ENCODE peak calls at places on chromosomes 16 and 17, in six cellular contexts. H is Kasumi-1, X is naive B cell, O is cardiac septum, G is stromal cell of bone marrow, S is IMR-90. I is an unnamed sample.

GRCh38 chr17:59791603-59792457 is 84.4 kb downstream of the VMP1 start:
- DNase-seq in H (no peak), X (no peak), O (no peak), G (no peak), S (peak), I (no peak)

GRCh38 chr16:28977703-28978641 is 3.4 kb downstream of the SPNS1 start:
- DNase-seq in H (no peak), X (peak), O (no peak), G (no peak), S (no peak), I (no peak)

GRCh38 chr17:37824534-37825485 is 80.0 kb upstream of the HNF1B start:
- DNase-seq in H (peak), X (no peak), O (no peak), G (no peak), S (peak), I (no peak)

GRCh38 chr16:69885722-69886121 is 65.4 kb upstream of the CLEC18A start:
- DNase-seq in H (no peak), X (no peak), O (no peak), G (no peak), S (no peak), I (no peak)

GRCh38 chr16:3095869-3096268 is 3.2 kb downstream of the ZSCAN10 start:
- DNase-seq in H (peak), X (peak), O (no peak), G (no peak), S (no peak), I (no peak)

GRCh38 chr16:275786-276232 is at the start of gene RGS11:
- DNase-seq in H (no peak), X (no peak), O (no peak), G (no peak), S (no peak), I (no peak)

GRCh38 chr16:2027024-2028010 is 615 bp downstream of the NHERF2 start:
- DNase-seq in H (no peak), X (no peak), O (no peak), G (no peak), S (peak), I (peak)

GRCh38 chr16:46730801-46731690 is 17.1 kb downstream of the MYLK3 start:
- DNase-seq in H (no peak), X (no peak), O (peak), G (no peak), S (no peak), I (peak)

GRCh38 chr17:28092109-28092508 is 49.6 kb downstream of the NLK start:
- DNase-seq in H (no peak), X (no peak), O (no peak), G (no peak), S (no peak), I (no peak)

GRCh38 chr16:81831722-81832126 is 52.6 kb downstream of the PLCG2 start:
- DNase-seq in H (peak), X (peak), O (peak), G (no peak), S (no peak), I (no peak)

GRCh38 chr16:75105306-75106061 is 11.1 kb downstream of the LDHD start:
- DNase-seq in H (peak), X (no peak), O (peak), G (no peak), S (peak), I (no peak)

GRCh38 chr17:50346313-50347086 is 574 bp downstream of the XYLT2 start:
- DNase-seq in H (peak), X (no peak), O (no peak), G (no peak), S (no peak), I (peak)

GRCh38 chr16:85750021-85750826 is 672 bp downstream of the C16orf74 start:
- DNase-seq in H (peak), X (peak), O (no peak), G (no peak), S (peak), I (peak)

GRCh38 chr16:4684030-4684715 is 9.2 kb upstream of the NUDT16L1 start:
- DNase-seq in H (no peak), X (no peak), O (no peak), G (no peak), S (no peak), I (no peak)

GRCh38 chr17:18219016-18219415 is 6.4 kb upstream of the LLGL1 start:
- DNase-seq in H (no peak), X (no peak), O (no peak), G (peak), S (peak), I (no peak)

GRCh38 chr17:67602974-67603373 is 114.8 kb upstream of the NOL11 start:
- DNase-seq in H (peak), X (no peak), O (no peak), G (no peak), S (peak), I (peak)

GRCh38 chr16:35363510-35363909 is 1904.1 kb downstream of the TP53TG3F start:
- DNase-seq in H (no peak), X (no peak), O (no peak), G (no peak), S (no peak), I (no peak)

GRCh38 chr16:58421029-58421428 is 28.8 kb downstream of the GINS3 start:
- DNase-seq in H (no peak), X (no peak), O (no peak), G (no peak), S (no peak), I (no peak)

GRCh38 chr16:7217797-7218196 is 114.8 kb upstream of the RBFOX1 start:
- DNase-seq in H (no peak), X (no peak), O (no peak), G (no peak), S (no peak), I (no peak)

GRCh38 chr16:86733526-86734254 is 155.3 kb downstream of the FOXL1 start:
- DNase-seq in H (no peak), X (no peak), O (no peak), G (no peak), S (no peak), I (no peak)

GRCh38 chr17:74605361-74605760 is 13.3 kb upstream of the CD300LD start:
- DNase-seq in H (no peak), X (no peak), O (no peak), G (peak), S (peak), I (no peak)

GRCh38 chr16:67336646-67337045 is 10.0 kb downstream of the LRRC36 start:
- DNase-seq in H (no peak), X (no peak), O (no peak), G (no peak), S (no peak), I (no peak)

GRCh38 chr17:45648642-45649041 is 135.5 kb upstream of the CRHR1 start:
- DNase-seq in H (no peak), X (no peak), O (no peak), G (no peak), S (no peak), I (no peak)

GRCh38 chr16:20676867-20677266 is 20.6 kb downstream of the ACSM1 start:
- DNase-seq in H (no peak), X (no peak), O (no peak), G (no peak), S (no peak), I (no peak)

GRCh38 chr17:28404461-28404811 is 1.6 kb downstream of the SLC46A1 start:
- DNase-seq in H (no peak), X (no peak), O (no peak), G (no peak), S (no peak), I (no peak)

GRCh38 chr17:69779378-69780214 is 295.4 kb upstream of the KCNJ16 start:
- DNase-seq in H (no peak), X (no peak), O (no peak), G (peak), S (peak), I (no peak)

GRCh38 chr17:65097110-65097509 is 40.1 kb upstream of the RGS9 start:
- DNase-seq in H (no peak), X (no peak), O (no peak), G (no peak), S (no peak), I (no peak)

GRCh38 chr16:12688972-12689850 is 114.5 kb downstream of the CPPED1 start:
- DNase-seq in H (no peak), X (no peak), O (no peak), G (no peak), S (no peak), I (no peak)

I was measured in retina.